ENCODE peak calls at places on chromosomes 16 and 17, in four cellular contexts. L is OCI-M1, X is hypothalamus, J is iris pigment epithelial cell. W is an unnamed sample.

GRCh38 chr17:80600586-80600985 is 55.9 kb downstream of the RPTOR start:
- DNase-seq in X (no peak), J (no peak), L (no peak), W (no peak)

GRCh38 chr17:3539881-3540540 is 17.6 kb downstream of the TRPV3 start:
- DNase-seq in J (no peak), L (no peak), X (no peak), W (no peak)

GRCh38 chr16:83338941-83339340 is 468.8 kb upstream of the HSBP1 start:
- DNase-seq in J (peak), X (no peak), L (no peak), W (no peak)

GRCh38 chr17:47967607-47968252 is 3.2 kb upstream of the CDK5RAP3 start:
- DNase-seq in J (peak), X (no peak), L (no peak), W (no peak)

GRCh38 chr16:89409161-89409711 is 81.1 kb downstream of the ANKRD11 start:
- DNase-seq in J (peak), L (no peak), X (no peak), W (no peak)

GRCh38 chr17:76611747-76612143 is 26.1 kb upstream of the ST6GALNAC2 start:
- DNase-seq in X (no peak), J (no peak), L (no peak), W (no peak)

GRCh38 chr17:80738406-80738805 is 193.8 kb downstream of the RPTOR start:
- DNase-seq in J (no peak), L (peak), X (no peak), W (peak)

GRCh38 chr16:3902731-3903130 is 22.2 kb upstream of the CREBBP start:
- DNase-seq in L (no peak), J (peak), X (no peak), W (no peak)

GRCh38 chr16:4314532-4315184 is 1.2 kb upstream of the GLIS2 start:
- DNase-seq in L (peak), X (no peak), J (peak), W (peak)

GRCh38 chr17:44216674-44217073 is 2.8 kb downstream of the UBTF start:
- DNase-seq in J (no peak), L (no peak), X (no peak), W (peak)

GRCh38 chr16:54649846-54650245 is 280.8 kb upstream of the IRX5 start:
- DNase-seq in J (no peak), L (no peak), X (no peak), W (no peak)

GRCh38 chr17:42751628-42752027 is 6.8 kb upstream of the EZH1 start:
- DNase-seq in X (no peak), J (peak), L (peak), W (no peak)

GRCh38 chr17:38912221-38912813 is 13.1 kb upstream of the LASP1NB start:
- DNase-seq in X (no peak), J (peak), L (no peak), W (no peak)

GRCh38 chr16:66521951-66522771 is 27.8 kb downstream of the TK2 start:
- DNase-seq in J (peak), L (peak), X (no peak), W (peak)

W was measured in OCI-LY7.